ENCODE peak calls at places on chromosome 22, in six cellular contexts. N, M, L, O, D and R are unnamed samples.

GRCh38 chr22:22201185-22201924 is 43.2 kb upstream of the VPREB1 start:
- DNase-seq in N (peak), M (peak), L (peak), O (no peak), D (no peak), R (peak)

GRCh38 chr22:29205598-29206371 is at the start of gene EMID1:
- DNase-seq in N (no peak), M (no peak), L (no peak), O (peak), D (no peak), R (no peak)

GRCh38 chr22:49770454-49771265 is 57.0 kb downstream of the BRD1 start:
- DNase-seq in N (no peak), M (no peak), L (no peak), O (no peak), D (no peak), R (no peak)

GRCh38 chr22:27578937-27579617 is 222.5 kb downstream of the MN1 start:
- DNase-seq in N (no peak), M (peak), L (no peak), O (no peak), D (peak), R (no peak)

GRCh38 chr22:43004362-43005035 is 10.4 kb downstream of the PACSIN2 start:
- DNase-seq in N (no peak), M (peak), L (no peak), O (no peak), D (peak), R (no peak)

GRCh38 chr22:24985824-24986214 is 33.3 kb downstream of the KIAA1671 start:
- DNase-seq in N (no peak), M (peak), L (no peak), O (peak), D (no peak), R (peak)

GRCh38 chr22:50184004-50184461 is 1.7 kb upstream of the TRABD start:
- DNase-seq in N (no peak), M (peak), L (no peak), O (peak), D (no peak), R (no peak)

GRCh38 chr22:22942511-22943329 is 55.1 kb downstream of the IGLL5 start:
- DNase-seq in N (peak), M (peak), L (no peak), O (peak), D (no peak), R (no peak)

GRCh38 chr22:27456696-27457503 is 344.7 kb downstream of the MN1 start:
- DNase-seq in N (no peak), M (peak), L (peak), O (no peak), D (no peak), R (peak)

GRCh38 chr22:20786048-20786447 is 12.1 kb downstream of the SERPIND1 start:
- DNase-seq in N (no peak), M (no peak), L (no peak), O (no peak), D (no peak), R (no peak)
- H3K4me3 ChIP-seq in N (no peak), M (no peak), L (no peak), O (no peak), D (no peak), R (no peak)

GRCh38 chr22:39908737-39909136 is 7.9 kb downstream of the GRAP2 start:
- DNase-seq in N (no peak), M (no peak), L (no peak), O (no peak), D (no peak), R (no peak)
- H3K4me3 ChIP-seq in N (no peak), M (no peak), L (no peak), O (no peak), D (no peak), R (no peak)

DNA sequence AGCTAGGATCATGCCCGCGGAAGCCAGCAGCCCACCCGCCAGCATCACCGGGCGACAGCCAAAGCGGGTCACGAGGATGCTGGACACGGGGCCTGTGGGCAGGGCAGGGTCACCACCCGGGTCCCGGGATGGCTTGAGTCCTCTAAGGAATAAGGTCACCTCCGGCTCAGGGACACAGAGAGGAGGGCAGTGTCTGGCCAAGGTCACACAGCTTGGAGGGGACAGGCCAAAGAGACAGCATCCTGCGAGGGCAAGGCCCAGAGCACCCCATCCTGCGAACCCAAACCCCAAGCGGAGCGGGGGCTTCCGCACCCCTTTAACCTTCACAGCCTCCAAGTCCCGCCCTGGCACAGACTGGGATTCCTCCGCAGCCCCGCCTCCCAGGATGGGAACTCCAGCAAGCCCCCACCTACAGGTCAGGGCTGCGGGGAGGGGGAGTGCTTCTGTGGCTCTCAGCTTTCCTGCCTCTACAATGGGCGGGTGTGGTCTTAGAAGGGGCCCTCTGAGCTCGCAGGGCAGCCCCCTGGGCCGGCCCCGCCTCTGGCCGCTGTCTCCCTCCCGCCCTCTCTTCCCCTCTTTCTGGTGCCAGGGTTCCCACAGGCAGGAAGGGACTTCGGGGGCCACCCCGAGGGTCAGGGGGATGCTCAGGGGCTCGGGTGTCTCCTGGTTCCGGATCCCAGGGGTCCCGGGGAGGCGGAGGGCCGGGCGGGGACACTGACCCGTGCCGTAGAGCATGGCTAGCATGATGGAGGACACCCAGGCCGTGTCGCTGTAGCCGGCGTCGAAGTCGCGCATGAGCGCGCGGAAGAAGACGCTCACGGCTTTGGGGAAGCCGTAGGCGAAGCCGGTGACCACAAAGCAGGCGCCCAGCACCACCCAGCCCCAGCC is 1.8 kb downstream of the SLC16A8 start:
- DNase-seq in N (no peak), M (no peak), L (no peak), O (no peak), D (no peak), R (no peak)
- H3K4me3 ChIP-seq in N (no peak), M (no peak), L (no peak), O (no peak), D (no peak), R (peak)

GRCh38 chr22:46064966-46065666 is 85.2 kb upstream of the PPARA start:
- DNase-seq in N (peak), M (peak), L (no peak), O (peak), D (no peak), R (no peak)

GRCh38 chr22:46063861-46064235 is 86.5 kb upstream of the PPARA start:
- DNase-seq in N (no peak), M (no peak), L (no peak), O (peak), D (no peak), R (no peak)

GRCh38 chr22:46065733-46066454 is 84.4 kb upstream of the PPARA start:
- DNase-seq in N (no peak), M (no peak), L (no peak), O (no peak), D (no peak), R (no peak)

GRCh38 chr22:46062971-46063631 is 86.1 kb upstream of the WNT7B start:
- DNase-seq in N (no peak), M (no peak), L (no peak), O (no peak), D (no peak), R (no peak)

DNA sequence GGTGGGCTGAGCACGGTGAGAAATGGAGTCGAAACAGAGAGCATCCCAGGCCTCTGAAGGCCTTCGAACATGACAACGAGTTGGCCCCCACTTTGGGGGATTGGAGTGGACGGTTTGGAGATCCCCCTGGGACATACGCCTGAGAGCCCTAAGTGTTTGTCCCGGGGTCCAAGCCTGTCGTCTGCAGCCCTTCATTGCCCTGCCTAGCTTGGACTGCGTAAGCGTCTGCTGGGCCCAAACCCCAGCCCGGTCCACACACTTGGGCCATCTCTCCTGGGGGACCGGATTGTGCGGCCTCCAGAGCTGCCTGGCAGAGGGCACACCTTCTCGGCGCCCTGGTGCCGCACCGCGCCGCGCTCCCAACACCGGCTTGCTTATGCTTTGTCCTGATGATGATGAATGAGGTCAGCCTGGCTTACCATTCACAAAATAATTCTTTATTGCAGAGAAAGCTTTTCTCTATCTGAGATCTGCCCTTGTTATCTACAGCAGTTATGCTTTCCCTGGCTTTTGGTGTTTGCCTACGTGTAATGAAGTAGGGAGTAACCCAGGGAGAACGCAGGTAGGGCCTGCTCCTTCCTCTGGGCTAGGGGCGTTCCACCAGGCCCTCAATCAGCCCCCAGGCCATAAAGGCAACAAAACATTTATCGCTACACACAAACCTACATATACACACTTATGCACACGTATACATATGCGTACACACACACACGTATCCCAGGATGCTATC is 85.9 kb upstream of the PPARA start:
- DNase-seq in N (no peak), M (no peak), L (no peak), O (peak), D (no peak), R (no peak)
- H3K4me3 ChIP-seq in N (peak), M (peak), L (no peak), O (peak), D (peak), R (no peak)

GRCh38 chr22:46576556-46577351 is 39.3 kb upstream of the CELSR1 start:
- DNase-seq in N (peak), M (peak), L (no peak), O (peak), D (no peak), R (no peak)

GRCh38 chr22:46577361-46578249 is 40.2 kb upstream of the CELSR1 start:
- DNase-seq in N (no peak), M (no peak), L (no peak), O (no peak), D (no peak), R (no peak)

GRCh38 chr22:46578824-46579561 is 41.2 kb upstream of the GRAMD4 start:
- DNase-seq in N (no peak), M (peak), L (no peak), O (no peak), D (no peak), R (no peak)

GRCh38 chr22:46579751-46580449 is 40.3 kb upstream of the GRAMD4 start:
- DNase-seq in N (no peak), M (no peak), L (no peak), O (no peak), D (no peak), R (no peak)

DNA sequence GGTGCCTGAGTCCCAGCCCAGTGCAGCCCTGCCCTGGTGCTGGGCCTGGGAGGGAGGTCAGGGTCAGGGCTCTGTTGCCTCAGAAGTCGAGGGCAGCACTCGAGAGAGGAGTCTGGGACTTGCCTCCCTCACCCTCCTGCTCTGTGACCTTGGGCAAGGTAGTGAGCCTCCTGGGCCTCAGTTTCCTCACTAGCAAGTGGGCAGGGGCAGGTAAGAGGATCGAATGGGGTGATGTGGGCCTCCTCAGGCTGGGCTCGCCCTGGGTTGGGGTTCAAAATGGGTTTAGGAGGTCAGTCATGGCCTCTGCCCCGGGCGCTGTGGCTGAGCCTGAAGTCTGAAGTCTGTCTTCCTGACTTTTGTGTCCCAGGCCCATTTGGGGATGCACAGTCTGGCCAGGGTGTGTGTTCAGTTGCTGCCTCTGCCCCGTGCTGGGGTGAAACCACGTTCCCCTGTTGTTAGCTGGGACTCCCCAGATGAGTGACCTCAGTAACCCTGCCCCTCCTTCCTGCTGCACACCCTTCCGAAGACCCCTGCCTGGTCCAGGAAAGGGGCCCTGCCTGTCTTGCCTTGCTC is 40.9 kb upstream of the CELSR1 start:
- DNase-seq in N (no peak), M (no peak), L (no peak), O (no peak), D (no peak), R (no peak)
- H3K4me3 ChIP-seq in N (peak), M (no peak), L (peak), O (peak), D (peak), R (peak)